ENCODE peak calls at places on chromosomes 13 and 19, in seven cellular contexts. P is esophagus muscularis mucosa, Y is upper lobe of left lung, F is HepG2, O is K562, C is stomach, E is SK-N-SH. U is an unnamed sample.

GRCh38 chr19:30719991-30720329 is 347.8 kb downstream of the ZNF536 start:
- DNase-seq in Y (no peak), F (no peak), C (no peak), E (peak), P (no peak), O (no peak), U (no peak)

GRCh38 chr19:47019431-47020041 is at the start of gene NPAS1:
- DNase-seq in E (peak), F (no peak), C (no peak), P (peak), O (peak), Y (peak), U (no peak)

GRCh38 chr19:36097036-36097435 is 13.9 kb upstream of the OVOL3 start:
- DNase-seq in P (no peak), C (no peak), Y (no peak), E (no peak), F (no peak), O (no peak), U (no peak)

GRCh38 chr13:66546534-66547379 is 683.4 kb downstream of the PCDH9 start:
- DNase-seq in P (no peak), O (no peak), F (no peak), C (no peak), Y (no peak), E (no peak), U (no peak)

GRCh38 chr19:41518141-41518540 is 57.8 kb upstream of the CEACAM21 start:
- DNase-seq in P (no peak), F (no peak), O (no peak), C (no peak), Y (no peak), E (no peak), U (no peak)

GRCh38 chr13:38394777-38395504 is 45.3 kb downstream of the UFM1 start:
- DNase-seq in O (no peak), P (no peak), E (no peak), F (no peak), Y (no peak), C (no peak), U (no peak)

GRCh38 chr13:45055198-45055901 is 65.0 kb upstream of the GTF2F2 start:
- DNase-seq in E (no peak), F (no peak), Y (no peak), O (no peak), P (no peak), C (no peak), U (peak)

GRCh38 chr19:6652214-6653094 is 17.5 kb downstream of the TNFSF14 start:
- DNase-seq in F (no peak), P (no peak), C (no peak), Y (no peak), O (peak), E (no peak), U (no peak)

GRCh38 chr13:24083722-24084421 is 76.6 kb upstream of the SPATA13 start:
- DNase-seq in O (no peak), F (no peak), Y (no peak), C (no peak), E (peak), P (no peak), U (no peak)

GRCh38 chr19:33622809-33623511 is 1.2 kb downstream of the CHST8 start:
- DNase-seq in E (peak), P (no peak), O (no peak), F (no peak), C (no peak), Y (peak), U (no peak)

GRCh38 chr19:33299061-33299665 is 3.2 kb downstream of the CEBPA start:
- DNase-seq in P (no peak), C (no peak), Y (no peak), E (peak), O (no peak), F (no peak), U (peak)

GRCh38 chr19:816500-816857 is 5.3 kb downstream of the PLPPR3 start:
- DNase-seq in P (no peak), F (no peak), E (no peak), C (no peak), O (no peak), Y (no peak), U (no peak)

GRCh38 chr19:31332096-31332495 is 17.1 kb downstream of the TSHZ3 start:
- DNase-seq in C (peak), P (no peak), O (no peak), E (no peak), Y (no peak), F (no peak), U (peak)

GRCh38 chr19:29528946-29529645 is 3.3 kb downstream of the VSTM2B start:
- DNase-seq in E (no peak), C (no peak), O (no peak), P (no peak), F (no peak), Y (peak), U (peak)

GRCh38 chr13:42041017-42041683 is 7.3 kb upstream of the DGKH start:
- DNase-seq in P (no peak), Y (peak), F (no peak), C (peak), O (peak), E (peak), U (peak)

GRCh38 chr19:52991484-52991883 is 22.2 kb upstream of the ERVV-1 start:
- DNase-seq in E (no peak), O (no peak), C (no peak), P (no peak), F (no peak), Y (no peak), U (no peak)

GRCh38 chr13:43268632-43269031 is 245.2 kb downstream of the DNAJC15 start:
- DNase-seq in E (no peak), P (peak), Y (no peak), F (no peak), O (no peak), C (no peak), U (no peak)

GRCh38 chr13:80245162-80245733 is 95.7 kb downstream of the SPRY2 start:
- DNase-seq in P (no peak), C (no peak), F (no peak), O (no peak), E (no peak), Y (no peak), U (no peak)

GRCh38 chr19:43784251-43784980 is 3.6 kb upstream of the KCNN4 start:
- DNase-seq in F (no peak), Y (no peak), E (no peak), C (peak), P (no peak), O (peak), U (no peak)

GRCh38 chr13:113929628-113930615 is 44.0 kb downstream of the C13orf46 start:
- DNase-seq in C (peak), O (no peak), E (peak), F (no peak), P (no peak), Y (no peak), U (peak)

DNA sequence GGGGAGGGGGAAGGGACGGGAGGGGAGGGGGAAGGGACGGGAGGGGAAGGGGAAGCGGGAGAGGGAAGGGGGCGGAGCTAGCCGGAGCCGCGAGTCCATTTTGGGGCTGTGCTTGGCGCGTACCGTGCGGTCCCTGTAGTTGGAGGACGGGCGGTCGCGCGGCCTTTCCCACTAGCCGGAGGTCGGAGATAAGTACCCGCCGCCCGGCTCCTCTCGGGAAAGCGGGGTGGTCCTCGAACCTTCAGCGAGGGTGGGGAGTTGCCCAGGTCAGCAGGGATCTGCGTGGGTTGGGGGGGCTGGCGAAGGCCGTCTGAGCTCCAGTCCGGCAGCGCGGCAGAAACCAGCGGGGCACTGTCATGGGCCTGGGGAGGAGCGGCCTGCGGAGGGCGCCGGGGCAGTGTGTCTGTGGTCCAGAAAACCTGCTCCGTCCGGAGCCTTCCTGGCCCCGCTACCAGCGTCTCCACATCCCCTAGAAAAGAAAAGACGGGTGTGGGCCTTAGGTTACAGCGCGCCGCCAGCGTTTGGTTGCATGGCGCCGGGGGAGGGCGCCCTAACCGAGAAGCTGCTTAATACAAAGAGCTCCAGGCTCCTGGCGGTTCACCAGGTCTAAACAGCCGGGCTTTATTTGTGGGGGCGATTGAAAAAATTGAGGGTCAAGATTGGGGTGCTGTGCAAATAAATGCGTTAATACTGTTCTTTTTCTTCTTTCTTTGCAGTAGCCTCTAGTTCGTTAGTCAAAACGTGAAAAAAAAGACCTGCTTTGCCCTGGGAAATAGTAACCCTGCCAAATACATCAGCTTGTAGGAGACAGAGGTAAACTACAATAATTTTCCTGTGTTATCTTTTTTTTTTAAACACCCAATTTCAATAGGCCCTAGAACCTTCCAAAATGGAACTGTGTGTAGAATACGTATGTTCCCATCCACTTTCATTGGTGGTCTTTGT is at the start of gene TRIM13:
- DNase-seq in P (peak), O (peak), Y (peak), F (peak), E (peak), C (peak), U (peak)
- TF ChIP-seq POLR2AphosphoS5 in P (peak), O (peak), Y (peak), F (peak), E (peak), C (no peak), U (peak)

DNA sequence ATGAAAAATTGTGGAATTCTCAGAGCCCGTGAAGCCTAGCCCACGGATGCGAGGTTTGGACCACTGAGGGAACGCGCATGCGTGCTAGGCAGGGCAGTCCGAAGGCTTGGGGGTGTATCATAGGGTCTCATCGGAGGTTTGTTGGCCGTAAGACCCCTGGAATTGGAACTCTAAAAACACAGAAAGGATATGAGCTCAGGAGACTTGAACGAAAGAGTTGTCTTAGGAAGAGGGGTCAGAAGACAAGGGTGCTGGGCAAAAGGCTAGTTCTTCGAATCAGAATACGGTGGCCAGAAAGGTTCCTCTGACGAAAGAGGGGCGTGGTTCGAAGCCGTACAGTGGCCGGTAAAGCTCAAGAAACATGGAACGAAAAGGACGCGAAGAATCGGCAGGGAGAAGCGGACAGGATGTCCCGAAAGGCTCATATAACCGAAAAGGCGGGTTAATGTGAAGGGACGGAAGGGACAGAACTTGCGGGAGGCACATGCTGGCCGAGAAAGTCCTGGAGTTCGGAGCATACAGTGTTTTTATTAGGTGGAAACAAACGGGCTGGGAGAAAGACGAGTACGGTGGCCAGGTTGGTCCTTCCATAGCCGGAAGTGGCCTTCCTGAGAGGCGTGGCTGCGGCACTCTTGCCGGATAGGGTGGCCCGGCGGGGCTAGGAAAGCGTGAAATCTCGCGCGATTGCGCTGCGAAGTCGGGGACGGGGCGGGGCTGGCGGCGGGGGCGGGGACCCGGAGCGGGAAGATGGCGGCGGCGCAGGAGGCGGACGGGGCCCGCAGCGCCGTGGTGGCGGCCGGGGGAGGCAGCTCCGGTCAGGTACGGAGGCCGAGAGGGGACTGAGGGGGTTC is at the start of gene CLPTM1:
- DNase-seq in P (peak), E (peak), F (peak), Y (peak), C (peak), O (peak), U (peak)
- TF ChIP-seq EP300 in P (peak), E (no peak), F (no peak), Y (no peak), C (peak), O (no peak), U (no peak)

GRCh38 chr13:25771641-25772478 is 280.0 kb downstream of the SHISA2 start:
- DNase-seq in F (no peak), C (no peak), O (no peak), E (no peak), P (no peak), Y (no peak), U (no peak)
- TF ChIP-seq POLR2AphosphoS5 in F (no peak), C (no peak), O (no peak), E (no peak), P (no peak), Y (no peak), U (no peak)

DNA sequence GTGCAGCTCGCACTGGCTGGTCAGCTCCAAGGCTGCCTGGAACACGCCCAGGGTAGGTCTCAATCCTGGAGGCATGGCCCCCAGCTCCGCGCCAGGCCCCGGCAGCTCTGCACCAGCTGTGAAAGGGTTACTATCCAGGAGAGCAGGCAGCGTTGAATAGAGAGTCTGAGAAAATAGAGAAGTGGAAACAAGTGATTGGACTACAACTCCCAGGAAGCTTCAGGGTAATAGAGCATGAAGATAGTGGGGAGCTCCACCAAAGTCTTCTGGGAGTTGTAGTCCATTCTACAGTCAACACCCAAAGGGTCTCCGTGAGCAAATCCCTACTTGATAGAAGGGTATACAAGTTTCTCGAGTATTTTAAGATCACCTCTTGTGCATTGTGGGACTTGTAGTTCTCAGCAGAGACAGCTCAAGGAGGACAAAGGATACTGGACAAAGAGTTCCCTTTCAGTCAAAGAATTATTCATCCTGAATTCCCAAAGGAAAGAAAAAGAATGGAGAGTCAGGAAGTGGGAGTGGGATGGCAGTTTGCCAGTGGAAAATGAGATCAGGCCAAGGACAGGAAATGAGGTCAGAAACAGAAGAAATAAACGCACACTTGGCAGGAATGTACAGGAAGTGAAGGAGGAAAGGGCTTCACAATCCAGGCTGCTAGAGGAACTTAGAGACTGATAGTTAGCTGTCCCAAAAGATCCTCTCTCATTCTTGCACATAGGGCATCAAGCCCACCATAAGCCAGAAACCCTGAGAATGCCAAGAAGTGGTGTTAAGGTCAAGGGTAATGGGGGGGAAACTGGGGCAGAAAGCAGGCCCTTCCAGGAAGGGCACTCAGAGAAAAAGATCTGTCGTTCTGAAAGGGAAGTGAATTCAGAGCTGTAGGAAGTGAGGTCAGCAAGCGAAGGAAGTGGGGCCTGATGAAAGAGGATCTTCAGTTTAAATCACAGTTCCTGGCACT is 5.5 kb upstream of the MAMSTR start:
- DNase-seq in O (peak), P (no peak), Y (peak), F (no peak), E (peak), C (no peak), U (peak)
- TF ChIP-seq EP300 in O (no peak), P (no peak), Y (peak), F (no peak), E (no peak), C (no peak), U (no peak)

GRCh38 chr19:45090598-45090997 is 2.4 kb upstream of the PPP1R37 start:
- DNase-seq in P (no peak), F (no peak), Y (no peak), C (no peak), O (no peak), E (no peak), U (no peak)

GRCh38 chr19:45087531-45087930 is 5.4 kb upstream of the PPP1R37 start:
- DNase-seq in O (no peak), E (no peak), Y (no peak), F (no peak), C (no peak), P (no peak), U (no peak)

GRCh38 chr19:45091031-45091918 is 1.7 kb upstream of the PPP1R37 start:
- DNase-seq in P (peak), F (no peak), C (peak), E (peak), Y (peak), O (peak), U (peak)

GRCh38 chr19:45092747-45093678 is at the start of gene PPP1R37:
- DNase-seq in F (peak), Y (peak), O (peak), C (peak), P (peak), E (peak), U (peak)

GRCh38 chr19:45090034-45090433 is 2.9 kb upstream of the PPP1R37 start:
- DNase-seq in P (no peak), F (no peak), Y (peak), O (no peak), E (no peak), C (no peak), U (no peak)
- TF ChIP-seq POLR2AphosphoS5 in P (no peak), F (no peak), Y (no peak), O (no peak), E (no peak), C (no peak), U (no peak)

GRCh38 chr13:60463787-60464186 is 66.8 kb downstream of the TDRD3 start:
- DNase-seq in F (no peak), P (no peak), C (no peak), E (no peak), O (no peak), Y (no peak), U (no peak)
- TF ChIP-seq EP300 in F (no peak), P (no peak), C (no peak), E (no peak), O (no peak), Y (no peak), U (no peak)

GRCh38 chr19:9996541-9996940 is 13.8 kb downstream of the COL5A3 start:
- DNase-seq in E (no peak), P (no peak), O (no peak), F (no peak), C (no peak), Y (no peak), U (no peak)

GRCh38 chr19:9991425-9992191 is 18.7 kb downstream of the COL5A3 start:
- DNase-seq in Y (no peak), E (no peak), O (no peak), F (no peak), C (no peak), P (no peak), U (no peak)

GRCh38 chr19:10000171-10000826 is 10.0 kb downstream of the COL5A3 start:
- DNase-seq in E (peak), P (no peak), O (peak), C (peak), Y (no peak), F (peak), U (peak)

GRCh38 chr19:9995999-9996398 is 14.3 kb downstream of the COL5A3 start:
- DNase-seq in E (no peak), O (no peak), F (no peak), Y (no peak), P (no peak), C (no peak), U (no peak)

GRCh38 chr19:9995079-9995478 is 15.2 kb downstream of the COL5A3 start:
- DNase-seq in E (no peak), O (no peak), Y (no peak), C (no peak), F (no peak), P (no peak), U (no peak)
- TF ChIP-seq POLR2AphosphoS5 in E (no peak), O (no peak), Y (no peak), C (no peak), F (no peak), P (no peak), U (no peak)

DNA sequence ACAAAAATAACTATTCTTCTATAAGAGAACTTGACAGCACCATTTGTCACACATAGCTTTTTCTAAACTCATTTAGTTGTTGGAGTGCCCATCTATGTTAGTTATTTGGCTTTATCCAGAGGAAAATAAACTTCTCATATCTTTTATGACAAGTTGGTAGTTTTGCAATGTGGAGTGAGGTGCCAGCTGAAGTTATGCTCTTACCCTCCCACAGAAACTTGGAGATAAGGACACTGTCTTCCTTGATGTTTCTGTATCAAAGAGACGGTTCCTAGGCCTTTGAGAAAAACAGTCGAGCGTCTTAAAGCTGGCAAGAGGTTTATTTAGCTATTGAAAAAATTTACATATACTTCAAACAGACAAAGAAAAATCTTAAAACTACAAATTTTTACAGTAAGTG is 1079.7 kb downstream of the SLITRK1 start:
- DNase-seq in Y (no peak), E (no peak), O (no peak), P (no peak), F (no peak), C (no peak), U (no peak)
- TF ChIP-seq EP300 in Y (no peak), E (no peak), O (no peak), P (no peak), F (no peak), C (no peak), U (no peak)

DNA sequence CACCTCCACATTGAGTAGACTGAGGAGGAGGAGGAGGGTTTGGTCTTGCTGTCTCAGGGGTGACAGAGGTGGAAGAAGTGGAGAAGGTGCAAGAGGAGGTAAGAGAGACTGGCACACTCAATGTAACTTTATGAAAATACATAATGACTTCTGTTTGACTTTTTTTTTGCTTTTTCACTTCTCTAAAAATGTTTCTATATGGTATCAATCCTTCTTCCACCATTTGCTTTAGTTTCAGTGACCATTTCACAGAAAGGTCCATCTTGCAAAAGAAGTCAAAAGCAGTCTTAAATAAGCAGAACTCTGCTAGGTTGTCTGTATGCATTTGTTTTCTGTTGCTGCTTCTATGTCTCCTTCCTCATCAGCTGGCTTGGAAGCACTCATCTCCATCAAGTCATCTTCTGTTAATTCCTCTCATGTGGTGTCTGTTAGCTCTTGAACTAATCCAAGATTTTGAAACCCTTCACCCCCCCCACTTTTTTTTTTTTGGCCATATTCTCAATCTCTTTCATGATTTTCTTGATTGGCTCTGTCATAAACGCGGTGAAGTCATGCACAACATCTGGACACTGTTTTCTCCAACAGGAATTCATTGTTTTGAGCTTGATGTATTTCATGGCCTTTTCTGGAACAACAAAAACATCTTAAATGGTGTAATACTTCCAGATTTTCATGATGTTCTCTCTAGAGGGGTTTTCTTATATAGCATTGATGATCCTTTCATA is 80.8 kb downstream of the KL start:
- DNase-seq in P (no peak), O (no peak), Y (no peak), E (no peak), C (no peak), F (no peak), U (no peak)
- TF ChIP-seq POLR2AphosphoS5 in P (no peak), O (no peak), Y (no peak), E (no peak), C (no peak), F (no peak), U (no peak)